ENCODE peak calls at places on chromosomes 16 and 17, in seven cellular contexts. One of them, this sample, is unnamed.

GRCh38 chr17:65750166-65750565 is 188.7 kb upstream of the AXIN2 start:
- DNase-seq in omental fat pad: no peak
- DNase-seq in tibial nerve: no peak
- DNase-seq in AG04450: no peak
- DNase-seq in IMR-90: no peak
- DNase-seq in MCF 10A: peak; percentile 3
- DNase-seq in RWPE1: no peak
- DNase-seq in this sample: no peak

GRCh38 chr17:45918241-45918745 is 23.9 kb downstream of the MAPT start:
- DNase-seq in omental fat pad: no peak
- DNase-seq in tibial nerve: no peak
- DNase-seq in AG04450: no peak
- DNase-seq in IMR-90: no peak
- DNase-seq in MCF 10A: no peak
- DNase-seq in RWPE1: no peak
- DNase-seq in this sample: no peak

GRCh38 chr17:336110-337021 is 16.2 kb downstream of the RPH3AL start:
- DNase-seq in omental fat pad: peak; percentile 71
- DNase-seq in tibial nerve: peak; percentile 61
- DNase-seq in AG04450: no peak
- DNase-seq in IMR-90: no peak
- DNase-seq in MCF 10A: no peak
- DNase-seq in RWPE1: no peak
- DNase-seq in this sample: no peak

GRCh38 chr16:57194512-57194911 is 8.4 kb downstream of the RSPRY1 start:
- DNase-seq in omental fat pad: no peak
- DNase-seq in tibial nerve: no peak
- DNase-seq in AG04450: peak; percentile 71
- DNase-seq in IMR-90: peak; percentile 94
- DNase-seq in MCF 10A: peak; percentile 71
- DNase-seq in RWPE1: peak; percentile 88
- DNase-seq in this sample: peak; percentile 52

GRCh38 chr17:45147581-45148182 is 593 bp upstream of the HEXIM1 start:
- DNase-seq in omental fat pad: no peak
- DNase-seq in tibial nerve: peak; percentile 83
- DNase-seq in AG04450: peak; percentile 89
- DNase-seq in IMR-90: peak; percentile 97
- DNase-seq in MCF 10A: peak; percentile 90
- DNase-seq in RWPE1: no peak
- DNase-seq in this sample: peak; percentile 91

GRCh38 chr16:78915916-78916315 is 684.6 kb downstream of the MAF start:
- DNase-seq in omental fat pad: no peak
- DNase-seq in tibial nerve: no peak
- DNase-seq in AG04450: no peak
- DNase-seq in IMR-90: no peak
- DNase-seq in MCF 10A: no peak
- DNase-seq in RWPE1: no peak
- DNase-seq in this sample: no peak

GRCh38 chr16:874366-875181 is 74.0 kb upstream of the GNG13 start:
- DNase-seq in omental fat pad: no peak
- DNase-seq in tibial nerve: no peak
- DNase-seq in AG04450: no peak
- DNase-seq in IMR-90: no peak
- DNase-seq in MCF 10A: no peak
- DNase-seq in RWPE1: no peak
- DNase-seq in this sample: no peak

GRCh38 chr17:50635720-50636144 is 1.1 kb downstream of the ABCC3 start:
- DNase-seq in omental fat pad: no peak
- DNase-seq in tibial nerve: no peak
- DNase-seq in AG04450: no peak
- DNase-seq in IMR-90: no peak
- DNase-seq in MCF 10A: peak; percentile 47
- DNase-seq in RWPE1: no peak
- DNase-seq in this sample: no peak

GRCh38 chr17:42119301-42119700 is 1.9 kb downstream of the KAT2A start:
- DNase-seq in omental fat pad: no peak
- DNase-seq in tibial nerve: no peak
- DNase-seq in AG04450: no peak
- DNase-seq in IMR-90: no peak
- DNase-seq in MCF 10A: no peak
- DNase-seq in RWPE1: no peak
- DNase-seq in this sample: no peak

GRCh38 chr17:42097691-42098661 is at the start of gene ZNF385C:
- DNase-seq in omental fat pad: no peak
- DNase-seq in tibial nerve: no peak
- DNase-seq in AG04450: no peak
- DNase-seq in IMR-90: no peak
- DNase-seq in MCF 10A: no peak
- DNase-seq in RWPE1: no peak
- DNase-seq in this sample: no peak

GRCh38 chr17:39761861-39762496 is 24.2 kb downstream of the GRB7 start:
- DNase-seq in omental fat pad: no peak
- DNase-seq in tibial nerve: no peak
- DNase-seq in AG04450: no peak
- DNase-seq in IMR-90: no peak
- DNase-seq in MCF 10A: no peak
- DNase-seq in RWPE1: no peak
- DNase-seq in this sample: no peak

GRCh38 chr17:39757176-39757662 is 19.5 kb downstream of the GRB7 start:
- DNase-seq in omental fat pad: no peak
- DNase-seq in tibial nerve: no peak
- DNase-seq in AG04450: no peak
- DNase-seq in IMR-90: no peak
- DNase-seq in MCF 10A: no peak
- DNase-seq in RWPE1: no peak
- DNase-seq in this sample: no peak

GRCh38 chr17:39757931-39758873 is 20.5 kb downstream of the GRB7 start:
- DNase-seq in omental fat pad: no peak
- DNase-seq in tibial nerve: no peak
- DNase-seq in AG04450: no peak
- DNase-seq in IMR-90: no peak
- DNase-seq in MCF 10A: no peak
- DNase-seq in RWPE1: no peak
- DNase-seq in this sample: no peak

GRCh38 chr17:39756376-39757079 is 18.8 kb downstream of the GRB7 start:
- DNase-seq in omental fat pad: no peak
- DNase-seq in tibial nerve: no peak
- DNase-seq in AG04450: no peak
- DNase-seq in IMR-90: no peak
- DNase-seq in MCF 10A: no peak
- DNase-seq in RWPE1: no peak
- DNase-seq in this sample: no peak

DNA sequence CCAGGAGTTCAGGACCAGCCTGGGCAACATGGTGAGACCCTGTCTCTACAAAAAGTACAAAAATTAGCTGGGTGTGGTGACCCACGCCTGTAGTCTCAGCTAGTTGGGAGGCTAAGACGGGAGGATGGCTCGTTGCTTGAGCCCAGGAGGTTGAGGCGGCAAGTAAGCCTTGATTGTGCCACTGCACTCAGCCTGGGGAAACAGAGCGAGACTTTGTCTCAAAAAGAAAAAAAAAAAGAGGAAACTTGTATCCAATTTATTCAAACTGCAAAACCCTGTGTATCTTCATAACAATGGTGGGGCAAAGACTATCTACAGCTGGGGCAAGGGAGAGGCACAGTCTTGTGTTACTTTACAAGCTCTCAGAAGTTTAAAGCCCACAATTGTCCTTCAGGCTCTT is 21.5 kb downstream of the GRB7 start:
- DNase-seq in omental fat pad: no peak
- DNase-seq in tibial nerve: no peak
- DNase-seq in AG04450: no peak
- DNase-seq in IMR-90: no peak
- DNase-seq in MCF 10A: no peak
- DNase-seq in RWPE1: no peak
- DNase-seq in this sample: no peak
- TF ChIP-seq CTCF in omental fat pad: no peak
- TF ChIP-seq CTCF in tibial nerve: no peak
- TF ChIP-seq CTCF in AG04450: no peak
- TF ChIP-seq CTCF in IMR-90: no peak
- TF ChIP-seq CTCF in MCF 10A: no peak
- TF ChIP-seq CTCF in RWPE1: no peak
- TF ChIP-seq CTCF in this sample: no peak

GRCh38 chr17:78840780-78841611 is at the start of gene USP36:
- DNase-seq in omental fat pad: peak; percentile 98
- DNase-seq in tibial nerve: peak; percentile 100
- DNase-seq in AG04450: peak; percentile 97
- DNase-seq in IMR-90: peak; percentile 99
- DNase-seq in MCF 10A: peak; percentile 99
- DNase-seq in RWPE1: peak; percentile 99
- DNase-seq in this sample: peak; percentile 98
- TF ChIP-seq CTCF in omental fat pad: no peak
- TF ChIP-seq CTCF in tibial nerve: no peak
- TF ChIP-seq CTCF in AG04450: no peak
- TF ChIP-seq CTCF in IMR-90: no peak
- TF ChIP-seq CTCF in MCF 10A: peak; percentile 5
- TF ChIP-seq CTCF in RWPE1: no peak
- TF ChIP-seq CTCF in this sample: no peak

GRCh38 chr16:31145398-31145990 is 4.4 kb downstream of the PRSS36 start:
- DNase-seq in omental fat pad: no peak
- DNase-seq in tibial nerve: no peak
- DNase-seq in AG04450: no peak
- DNase-seq in IMR-90: no peak
- DNase-seq in MCF 10A: no peak
- DNase-seq in RWPE1: no peak
- DNase-seq in this sample: no peak

GRCh38 chr16:31143889-31144148 is 6.0 kb downstream of the PRSS36 start:
- DNase-seq in omental fat pad: no peak
- DNase-seq in tibial nerve: no peak
- DNase-seq in AG04450: no peak
- DNase-seq in IMR-90: no peak
- DNase-seq in MCF 10A: no peak
- DNase-seq in RWPE1: no peak
- DNase-seq in this sample: no peak

GRCh38 chr16:31141489-31142108 is 6.1 kb upstream of the PRSS8 start:
- DNase-seq in omental fat pad: no peak
- DNase-seq in tibial nerve: no peak
- DNase-seq in AG04450: no peak
- DNase-seq in IMR-90: peak; percentile 84
- DNase-seq in MCF 10A: no peak
- DNase-seq in RWPE1: peak; percentile 46
- DNase-seq in this sample: no peak

GRCh38 chr16:31142109-31143035 is 6.8 kb upstream of the PRSS8 start:
- DNase-seq in omental fat pad: peak; percentile 93
- DNase-seq in tibial nerve: peak; percentile 98
- DNase-seq in AG04450: peak; percentile 96
- DNase-seq in IMR-90: peak; percentile 98
- DNase-seq in MCF 10A: peak; percentile 99
- DNase-seq in RWPE1: peak; percentile 99
- DNase-seq in this sample: peak; percentile 98

GRCh38 chr16:31143036-31143888 is 6.6 kb downstream of the PRSS36 start:
- DNase-seq in omental fat pad: no peak
- DNase-seq in tibial nerve: no peak
- DNase-seq in AG04450: no peak
- DNase-seq in IMR-90: no peak
- DNase-seq in MCF 10A: no peak
- DNase-seq in RWPE1: no peak
- DNase-seq in this sample: no peak
- TF ChIP-seq CTCF in omental fat pad: no peak
- TF ChIP-seq CTCF in tibial nerve: no peak
- TF ChIP-seq CTCF in AG04450: no peak
- TF ChIP-seq CTCF in IMR-90: no peak
- TF ChIP-seq CTCF in MCF 10A: no peak
- TF ChIP-seq CTCF in RWPE1: no peak
- TF ChIP-seq CTCF in this sample: no peak

GRCh38 chr17:82812601-82813000 is 27.2 kb downstream of the ZNF750 start:
- DNase-seq in omental fat pad: no peak
- DNase-seq in tibial nerve: no peak
- DNase-seq in AG04450: no peak
- DNase-seq in IMR-90: no peak
- DNase-seq in MCF 10A: no peak
- DNase-seq in RWPE1: no peak
- DNase-seq in this sample: no peak
- TF ChIP-seq CTCF in omental fat pad: no peak
- TF ChIP-seq CTCF in tibial nerve: no peak
- TF ChIP-seq CTCF in AG04450: no peak
- TF ChIP-seq CTCF in IMR-90: no peak
- TF ChIP-seq CTCF in MCF 10A: no peak
- TF ChIP-seq CTCF in RWPE1: no peak
- TF ChIP-seq CTCF in this sample: no peak

GRCh38 chr17:64240261-64240740 is 22.8 kb downstream of the TEX2 start:
- DNase-seq in omental fat pad: no peak
- DNase-seq in tibial nerve: no peak
- DNase-seq in AG04450: no peak
- DNase-seq in IMR-90: peak; percentile 21
- DNase-seq in MCF 10A: no peak
- DNase-seq in RWPE1: no peak
- DNase-seq in this sample: no peak
- TF ChIP-seq CTCF in omental fat pad: no peak
- TF ChIP-seq CTCF in tibial nerve: no peak
- TF ChIP-seq CTCF in AG04450: no peak
- TF ChIP-seq CTCF in IMR-90: no peak
- TF ChIP-seq CTCF in MCF 10A: no peak
- TF ChIP-seq CTCF in RWPE1: no peak
- TF ChIP-seq CTCF in this sample: peak; percentile 22

DNA sequence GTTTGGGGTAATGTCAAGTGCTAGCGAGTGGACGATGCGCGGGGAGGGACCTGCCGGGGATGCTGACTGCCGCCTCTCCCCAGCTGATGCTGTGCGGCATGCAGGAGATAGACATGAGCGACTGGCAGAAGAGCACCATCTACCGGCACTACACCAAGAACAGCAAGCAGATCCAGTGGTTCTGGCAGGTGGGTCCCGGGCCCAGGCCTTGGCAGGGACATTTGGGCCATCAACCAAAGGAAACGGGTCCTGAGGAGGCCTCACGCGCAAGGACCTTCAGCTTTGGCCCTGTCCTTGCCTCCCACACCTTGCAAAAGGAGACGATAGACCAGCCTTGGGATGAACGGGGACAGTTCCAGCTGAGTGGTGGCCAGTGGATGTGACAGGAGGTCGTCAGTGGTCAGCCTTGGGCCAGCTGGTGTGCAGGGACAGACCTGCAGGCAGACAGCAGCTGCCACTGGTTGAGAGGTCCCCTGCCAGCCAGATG is 13.6 kb upstream of the CLEC18A start:
- DNase-seq in omental fat pad: no peak
- DNase-seq in tibial nerve: no peak
- DNase-seq in AG04450: no peak
- DNase-seq in IMR-90: no peak
- DNase-seq in MCF 10A: no peak
- DNase-seq in RWPE1: no peak
- DNase-seq in this sample: no peak
- TF ChIP-seq CTCF in omental fat pad: no peak
- TF ChIP-seq CTCF in tibial nerve: no peak
- TF ChIP-seq CTCF in AG04450: no peak
- TF ChIP-seq CTCF in IMR-90: peak; percentile 18
- TF ChIP-seq CTCF in MCF 10A: no peak
- TF ChIP-seq CTCF in RWPE1: no peak
- TF ChIP-seq CTCF in this sample: no peak